ENCODE peak calls at places on chromosome 17, in six cellular contexts. R is endothelial cell; Z is GM04503; U is stimulated activated CD4-positive, alpha-beta T cell treated with anti-CD3 and anti-CD28 coated beads, Interleukin-2, amount 100 ng/mL, for 48 hours; F is occipital lobe; N is NCI-H1105. T is an unnamed sample.

GRCh38 chr17:47634870-47635269 is 14.8 kb upstream of the KPNB1 start:
- DNase-seq in U (no peak), Z (no peak), N (no peak), F (no peak), R (no peak), T (no peak)

GRCh38 chr17:30969989-30970680 is 704 bp upstream of the RNF135 start:
- DNase-seq in Z (no peak), F (no peak), R (peak), N (no peak), U (no peak), T (no peak)

GRCh38 chr17:34703533-34703932 is 124.2 kb downstream of the TMEM132E start:
- DNase-seq in N (no peak), F (no peak), Z (no peak), U (peak), R (peak), T (no peak)

GRCh38 chr17:16491703-16492612 is at the start of gene LRRC75A:
- DNase-seq in N (peak), F (no peak), Z (no peak), U (peak), R (peak), T (no peak)

GRCh38 chr17:6454495-6455320 is 10.5 kb downstream of the PIMREG start:
- DNase-seq in U (no peak), Z (no peak), R (no peak), F (no peak), N (no peak), T (no peak)

GRCh38 chr17:78541488-78542237 is 35.5 kb downstream of the DNAH17 start:
- DNase-seq in Z (no peak), R (no peak), U (no peak), N (no peak), F (no peak), T (peak)

GRCh38 chr17:56681561-56682266 is 88.2 kb downstream of the NOG start:
- DNase-seq in F (no peak), N (no peak), Z (peak), U (no peak), R (no peak), T (peak)

GRCh38 chr17:80292557-80292956 is 31.9 kb downstream of the RNF213 start:
- DNase-seq in N (no peak), R (no peak), U (no peak), Z (no peak), F (no peak), T (no peak)

GRCh38 chr17:18992454-18993130 is 12.0 kb downstream of the FAM83G start:
- DNase-seq in U (no peak), F (no peak), Z (no peak), N (no peak), R (no peak), T (no peak)

GRCh38 chr17:6924121-6924676 is 71.7 kb upstream of the ALOX12 start:
- DNase-seq in F (no peak), Z (no peak), N (no peak), R (no peak), U (no peak), T (no peak)

GRCh38 chr17:42266918-42267766 is 9.0 kb downstream of the STAT5B start:
- DNase-seq in U (no peak), R (no peak), N (no peak), Z (peak), F (no peak), T (peak)

GRCh38 chr17:48998557-48999440 is 1.6 kb downstream of the IGF2BP1 start:
- DNase-seq in Z (no peak), N (no peak), U (no peak), F (no peak), R (peak), T (no peak)

GRCh38 chr17:61393550-61393903 is 6.1 kb upstream of the TBX2 start:
- DNase-seq in F (no peak), R (no peak), N (no peak), Z (no peak), U (no peak), T (no peak)

GRCh38 chr17:49002766-49003165 is 5.6 kb downstream of the IGF2BP1 start:
- DNase-seq in U (no peak), Z (no peak), F (no peak), N (no peak), R (no peak), T (no peak)

GRCh38 chr17:21239680-21240374 is 13.4 kb downstream of the NATD1 start:
- DNase-seq in U (no peak), F (no peak), N (peak), Z (no peak), R (peak), T (no peak)

GRCh38 chr17:77577491-77577890 is 381.0 kb upstream of the TNRC6C start:
- DNase-seq in N (no peak), R (no peak), F (no peak), U (no peak), Z (no peak), T (no peak)

GRCh38 chr17:32341141-32341856 is 674 bp downstream of the C17orf75 start:
- DNase-seq in Z (no peak), N (peak), R (no peak), U (peak), F (no peak), T (no peak)

GRCh38 chr17:4074831-4075495 is 67.9 kb downstream of the ZZEF1 start:
- DNase-seq in Z (no peak), R (peak), U (no peak), F (no peak), N (peak), T (peak)

GRCh38 chr17:17171991-17172939 is 33.9 kb downstream of the PLD6 start:
- DNase-seq in U (no peak), R (no peak), F (no peak), Z (no peak), N (no peak), T (no peak)

GRCh38 chr17:63826468-63827001 is 696 bp upstream of the PSMC5 start:
- DNase-seq in Z (no peak), R (peak), U (no peak), N (no peak), F (no peak), T (no peak)

GRCh38 chr17:81139965-81140364 is 25.3 kb upstream of the PVALEF start:
- DNase-seq in F (no peak), U (no peak), Z (no peak), R (no peak), N (no peak), T (no peak)

GRCh38 chr17:55159251-55159650 is 105.5 kb upstream of the HLF start:
- DNase-seq in R (no peak), Z (no peak), U (no peak), F (no peak), N (no peak), T (no peak)

GRCh38 chr17:45221081-45221996 is at the start of gene FMNL1:
- DNase-seq in U (peak), R (no peak), F (no peak), N (no peak), Z (no peak), T (no peak)

GRCh38 chr17:48294989-48295892 is 134.8 kb downstream of the SKAP1 start:
- DNase-seq in Z (no peak), N (no peak), F (no peak), R (no peak), U (no peak), T (peak)

GRCh38 chr17:50035421-50035879 is 20.5 kb upstream of the ITGA3 start:
- DNase-seq in U (no peak), R (no peak), N (no peak), Z (no peak), F (no peak), T (no peak)

GRCh38 chr17:72205357-72205756 is 84.5 kb downstream of the SOX9 start:
- DNase-seq in R (no peak), F (peak), U (no peak), N (no peak), Z (no peak), T (no peak)

T was measured in GM04504.